ENCODE peak calls at places on chromosomes 13 and 19, in six cellular contexts. One of them, this sample, is unnamed.
A peak's percentile ranks its signal among the peaks of the same experiment; 100 is the strongest.

GRCh38 chr19:34639491-34640085 is 37.4 kb downstream of the SCGB2B2 start:
- DNase-seq in psoas muscle: no peak
- DNase-seq in fibroblast of villous mesenchyme: peak; percentile 76
- DNase-seq in right atrium auricular region: no peak
- DNase-seq in kidney epithelial cell: peak; percentile 1
- DNase-seq in AG04449: peak; percentile 10
- DNase-seq in this sample: peak; percentile 47

GRCh38 chr19:4911786-4912672 is 2.7 kb downstream of the UHRF1 start:
- DNase-seq in AG04449: peak; percentile 100
- DNase-seq in kidney epithelial cell: peak; percentile 95
- DNase-seq in psoas muscle: peak; percentile 74
- DNase-seq in right atrium auricular region: peak; percentile 80
- DNase-seq in fibroblast of villous mesenchyme: peak; percentile 99
- DNase-seq in this sample: peak; percentile 100

GRCh38 chr13:29484796-29485195 is 110.7 kb downstream of the SLC7A1 start:
- DNase-seq in right atrium auricular region: no peak
- DNase-seq in fibroblast of villous mesenchyme: no peak
- DNase-seq in psoas muscle: no peak
- DNase-seq in kidney epithelial cell: no peak
- DNase-seq in AG04449: no peak
- DNase-seq in this sample: no peak

GRCh38 chr19:12838182-12838890 is at the start of gene MAST1:
- DNase-seq in fibroblast of villous mesenchyme: peak; percentile 17
- DNase-seq in AG04449: no peak
- DNase-seq in right atrium auricular region: no peak
- DNase-seq in kidney epithelial cell: no peak
- DNase-seq in psoas muscle: peak; percentile 24
- DNase-seq in this sample: no peak

GRCh38 chr19:51320258-51320657 is 8.8 kb downstream of the IGLON5 start:
- DNase-seq in right atrium auricular region: no peak
- DNase-seq in AG04449: no peak
- DNase-seq in psoas muscle: no peak
- DNase-seq in kidney epithelial cell: no peak
- DNase-seq in fibroblast of villous mesenchyme: no peak
- DNase-seq in this sample: no peak

GRCh38 chr19:18194554-18195238 is 1.7 kb downstream of the MPV17L2 start:
- DNase-seq in psoas muscle: no peak
- DNase-seq in right atrium auricular region: no peak
- DNase-seq in AG04449: no peak
- DNase-seq in kidney epithelial cell: no peak
- DNase-seq in fibroblast of villous mesenchyme: peak; percentile 55
- DNase-seq in this sample: no peak

GRCh38 chr19:5128251-5128931 is 159.5 kb downstream of the KDM4B start:
- DNase-seq in AG04449: no peak
- DNase-seq in right atrium auricular region: peak; percentile 90
- DNase-seq in psoas muscle: peak; percentile 56
- DNase-seq in fibroblast of villous mesenchyme: peak; percentile 85
- DNase-seq in kidney epithelial cell: no peak
- DNase-seq in this sample: no peak

GRCh38 chr19:55443045-55443823 is at the start of gene SHISA7:
- DNase-seq in right atrium auricular region: no peak
- DNase-seq in kidney epithelial cell: no peak
- DNase-seq in AG04449: no peak
- DNase-seq in psoas muscle: no peak
- DNase-seq in fibroblast of villous mesenchyme: no peak
- DNase-seq in this sample: no peak

GRCh38 chr13:80436571-80437169 is 95.7 kb upstream of the SPRY2 start:
- DNase-seq in right atrium auricular region: no peak
- DNase-seq in AG04449: no peak
- DNase-seq in kidney epithelial cell: no peak
- DNase-seq in psoas muscle: no peak
- DNase-seq in fibroblast of villous mesenchyme: peak; percentile 50
- DNase-seq in this sample: no peak

GRCh38 chr13:112777637-112778406 is 88.0 kb downstream of the ATP11A start:
- DNase-seq in psoas muscle: no peak
- DNase-seq in kidney epithelial cell: no peak
- DNase-seq in fibroblast of villous mesenchyme: no peak
- DNase-seq in right atrium auricular region: peak; percentile 56
- DNase-seq in AG04449: no peak
- DNase-seq in this sample: no peak

GRCh38 chr19:14073232-14073924 is 792 bp downstream of the MISP3 start:
- DNase-seq in psoas muscle: peak; percentile 83
- DNase-seq in right atrium auricular region: peak; percentile 71
- DNase-seq in AG04449: no peak
- DNase-seq in fibroblast of villous mesenchyme: peak; percentile 78
- DNase-seq in kidney epithelial cell: no peak
- DNase-seq in this sample: peak; percentile 31

GRCh38 chr13:93758575-93758974 is 532.0 kb downstream of the GPC6 start:
- DNase-seq in fibroblast of villous mesenchyme: no peak
- DNase-seq in AG04449: no peak
- DNase-seq in kidney epithelial cell: no peak
- DNase-seq in psoas muscle: no peak
- DNase-seq in right atrium auricular region: no peak
- DNase-seq in this sample: no peak

GRCh38 chr13:21541271-21541670 is 62.7 kb downstream of the MICU2 start:
- DNase-seq in psoas muscle: no peak
- DNase-seq in kidney epithelial cell: no peak
- DNase-seq in AG04449: no peak
- DNase-seq in fibroblast of villous mesenchyme: no peak
- DNase-seq in right atrium auricular region: no peak
- DNase-seq in this sample: no peak

GRCh38 chr13:95145587-95145986 is 155.7 kb downstream of the ABCC4 start:
- DNase-seq in kidney epithelial cell: no peak
- DNase-seq in fibroblast of villous mesenchyme: no peak
- DNase-seq in right atrium auricular region: no peak
- DNase-seq in AG04449: no peak
- DNase-seq in psoas muscle: no peak
- DNase-seq in this sample: no peak

GRCh38 chr13:114043421-114044053 is 69.7 kb upstream of the C13orf46 start:
- DNase-seq in psoas muscle: peak; percentile 81
- DNase-seq in right atrium auricular region: peak; percentile 85
- DNase-seq in kidney epithelial cell: no peak
- DNase-seq in AG04449: no peak
- DNase-seq in fibroblast of villous mesenchyme: peak; percentile 100
- DNase-seq in this sample: no peak

GRCh38 chr19:13748169-13748884 is 16.0 kb upstream of the MRI1 start:
- DNase-seq in fibroblast of villous mesenchyme: peak; percentile 74
- DNase-seq in psoas muscle: no peak
- DNase-seq in AG04449: no peak
- DNase-seq in kidney epithelial cell: no peak
- DNase-seq in right atrium auricular region: peak; percentile 63
- DNase-seq in this sample: peak; percentile 16

DNA sequence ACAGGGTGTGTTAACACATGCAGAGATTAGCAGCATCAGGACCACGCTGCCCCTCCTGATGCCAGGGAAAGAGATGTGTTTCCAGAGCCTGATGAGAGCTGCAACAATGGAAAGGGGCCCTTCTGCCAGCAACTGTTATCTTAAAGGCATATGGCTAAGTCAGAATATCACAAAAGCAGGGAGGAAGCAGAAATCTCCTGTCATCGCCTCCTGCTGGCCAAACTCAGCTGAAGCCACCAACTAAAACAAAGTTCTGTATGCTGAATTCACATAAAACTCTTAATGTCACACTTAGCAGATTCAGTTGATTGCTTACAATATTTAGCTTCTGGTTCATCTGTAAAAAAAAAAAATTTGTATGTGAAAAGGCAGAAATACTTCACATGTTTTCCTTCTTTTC is 178.2 kb downstream of the GPC5 start:
- DNase-seq in right atrium auricular region: no peak
- DNase-seq in AG04449: no peak
- DNase-seq in kidney epithelial cell: no peak
- DNase-seq in psoas muscle: no peak
- DNase-seq in fibroblast of villous mesenchyme: no peak
- DNase-seq in this sample: no peak
- TF ChIP-seq CTCF in right atrium auricular region: no peak
- TF ChIP-seq CTCF in AG04449: no peak
- TF ChIP-seq CTCF in kidney epithelial cell: peak; percentile 28
- TF ChIP-seq CTCF in psoas muscle: no peak
- TF ChIP-seq CTCF in fibroblast of villous mesenchyme: no peak
- TF ChIP-seq CTCF in this sample: no peak

GRCh38 chr19:49161987-49162386 is 4.4 kb downstream of the TRPM4 start:
- DNase-seq in fibroblast of villous mesenchyme: no peak
- DNase-seq in AG04449: no peak
- DNase-seq in right atrium auricular region: no peak
- DNase-seq in psoas muscle: no peak
- DNase-seq in kidney epithelial cell: no peak
- DNase-seq in this sample: no peak
- H3K4me3 ChIP-seq in fibroblast of villous mesenchyme: no peak overlapping the region
- H3K4me3 ChIP-seq in AG04449: no peak overlapping the region
- H3K4me3 ChIP-seq in right atrium auricular region: no peak overlapping the region
- H3K4me3 ChIP-seq in psoas muscle: no peak overlapping the region
- H3K4me3 ChIP-seq in kidney epithelial cell: no peak overlapping the region
- H3K4me3 ChIP-seq in this sample: no peak overlapping the region

DNA sequence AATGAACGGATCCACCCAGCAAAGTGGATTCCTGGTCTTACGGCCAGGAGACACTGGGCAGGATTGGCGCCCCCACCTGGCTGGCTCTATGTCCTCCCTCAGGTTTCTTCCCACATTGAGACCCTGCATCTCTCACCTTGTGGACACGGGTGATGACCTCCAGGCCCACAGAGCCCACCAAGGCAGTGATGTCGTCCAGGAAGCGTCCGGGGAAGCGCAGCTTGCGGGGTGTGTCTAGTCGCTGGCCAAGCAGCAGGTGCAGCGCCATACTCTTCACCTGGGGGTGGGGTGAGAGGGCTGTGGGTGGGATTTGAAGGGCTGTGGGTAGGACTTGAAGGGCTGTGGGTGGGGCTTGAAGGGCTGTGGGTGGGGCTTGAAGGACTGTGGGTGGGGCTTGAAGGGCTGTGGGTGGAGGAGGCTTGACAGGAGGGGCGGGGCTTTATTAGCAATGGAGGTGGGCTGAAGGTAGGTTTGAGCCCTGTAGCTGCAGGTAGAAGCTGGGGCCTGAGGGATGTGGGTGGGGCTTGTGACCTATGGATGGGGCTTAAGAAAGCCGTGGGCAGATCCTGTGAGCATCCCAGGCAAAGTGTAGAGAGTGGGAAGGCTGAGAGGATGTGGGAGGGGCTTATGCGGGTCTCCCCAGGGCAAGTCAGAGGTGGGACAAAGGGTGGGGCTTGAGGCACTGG is 12.1 kb upstream of the ANGPTL8 start:
- DNase-seq in AG04449: no peak
- DNase-seq in psoas muscle: no peak
- DNase-seq in fibroblast of villous mesenchyme: no peak
- DNase-seq in kidney epithelial cell: no peak
- DNase-seq in right atrium auricular region: no peak
- DNase-seq in this sample: no peak
- TF ChIP-seq CTCF in AG04449: no peak
- TF ChIP-seq CTCF in psoas muscle: no peak
- TF ChIP-seq CTCF in fibroblast of villous mesenchyme: peak; percentile 4
- TF ChIP-seq CTCF in kidney epithelial cell: peak; percentile 24
- TF ChIP-seq CTCF in right atrium auricular region: no peak
- TF ChIP-seq CTCF in this sample: no peak

GRCh38 chr13:32253911-32254399 is 61.2 kb downstream of the ZAR1L start:
- DNase-seq in psoas muscle: no peak
- DNase-seq in right atrium auricular region: no peak
- DNase-seq in AG04449: no peak
- DNase-seq in kidney epithelial cell: no peak
- DNase-seq in fibroblast of villous mesenchyme: no peak
- DNase-seq in this sample: no peak
- H3K4me3 ChIP-seq in psoas muscle: peak overlapping the region; percentile 58
- H3K4me3 ChIP-seq in right atrium auricular region: peak overlapping the region; percentile 11
- H3K4me3 ChIP-seq in AG04449: no peak overlapping the region
- H3K4me3 ChIP-seq in kidney epithelial cell: no peak overlapping the region
- H3K4me3 ChIP-seq in fibroblast of villous mesenchyme: no peak overlapping the region
- H3K4me3 ChIP-seq in this sample: no peak overlapping the region

GRCh38 chr19:29890392-29890791 is 51.6 kb upstream of the URI1 start:
- DNase-seq in right atrium auricular region: no peak
- DNase-seq in AG04449: no peak
- DNase-seq in fibroblast of villous mesenchyme: no peak
- DNase-seq in kidney epithelial cell: no peak
- DNase-seq in psoas muscle: no peak
- DNase-seq in this sample: no peak

GRCh38 chr19:29884466-29884865 is 57.6 kb upstream of the URI1 start:
- DNase-seq in fibroblast of villous mesenchyme: no peak
- DNase-seq in psoas muscle: no peak
- DNase-seq in kidney epithelial cell: no peak
- DNase-seq in right atrium auricular region: no peak
- DNase-seq in AG04449: no peak
- DNase-seq in this sample: no peak

GRCh38 chr19:29886535-29886934 is 55.5 kb upstream of the URI1 start:
- DNase-seq in kidney epithelial cell: no peak
- DNase-seq in AG04449: no peak
- DNase-seq in right atrium auricular region: no peak
- DNase-seq in psoas muscle: no peak
- DNase-seq in fibroblast of villous mesenchyme: no peak
- DNase-seq in this sample: no peak

GRCh38 chr19:29889702-29890101 is 52.3 kb upstream of the URI1 start:
- DNase-seq in fibroblast of villous mesenchyme: no peak
- DNase-seq in kidney epithelial cell: no peak
- DNase-seq in right atrium auricular region: no peak
- DNase-seq in psoas muscle: no peak
- DNase-seq in AG04449: no peak
- DNase-seq in this sample: no peak

DNA sequence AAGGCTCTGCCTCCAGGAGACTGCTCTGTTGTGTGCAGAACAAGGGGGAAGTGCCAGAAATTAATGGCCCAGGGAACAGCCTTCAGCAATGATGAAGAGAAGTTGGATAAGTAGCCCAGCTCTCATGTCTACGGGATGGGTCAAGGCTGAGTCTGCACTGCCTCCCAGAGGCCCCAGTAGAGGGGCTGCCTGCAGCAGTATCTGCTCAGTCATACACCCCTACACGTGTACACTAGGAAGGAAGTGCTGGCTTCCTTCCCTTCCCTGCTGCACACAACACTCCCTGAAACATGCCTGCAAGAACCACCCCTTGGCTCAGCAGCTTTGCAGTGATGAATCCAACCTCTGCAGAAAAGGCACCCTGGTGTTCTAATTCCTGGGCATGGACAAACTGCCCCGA is 54.5 kb upstream of the URI1 start:
- DNase-seq in right atrium auricular region: no peak
- DNase-seq in AG04449: no peak
- DNase-seq in kidney epithelial cell: no peak
- DNase-seq in psoas muscle: no peak
- DNase-seq in fibroblast of villous mesenchyme: no peak
- DNase-seq in this sample: no peak
- TF ChIP-seq CTCF in right atrium auricular region: no peak
- TF ChIP-seq CTCF in AG04449: no peak
- TF ChIP-seq CTCF in kidney epithelial cell: no peak
- TF ChIP-seq CTCF in psoas muscle: peak; percentile 14
- TF ChIP-seq CTCF in fibroblast of villous mesenchyme: no peak
- TF ChIP-seq CTCF in this sample: peak; percentile 14

DNA sequence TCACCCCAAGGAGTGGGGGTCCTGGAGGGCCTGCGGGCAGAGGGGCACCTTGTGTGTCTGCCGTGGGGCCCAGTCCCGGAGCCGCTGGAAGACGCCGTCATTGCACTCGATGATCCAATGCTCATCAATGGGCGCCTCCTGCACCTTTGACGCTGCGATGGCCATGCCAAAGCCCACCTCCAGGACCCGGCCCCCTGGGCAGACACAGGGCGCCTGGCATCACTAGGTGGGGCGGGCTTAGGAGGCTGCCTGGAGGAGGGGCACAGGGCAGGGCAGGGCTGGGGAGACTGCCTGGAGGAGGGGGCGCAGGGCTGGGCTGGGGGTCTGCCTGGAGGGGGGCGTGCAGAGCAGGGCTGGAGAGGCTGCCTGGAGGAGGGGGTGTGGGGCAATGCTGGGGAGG is 1.6 kb downstream of the GAMT start:
- DNase-seq in psoas muscle: no peak
- DNase-seq in AG04449: no peak
- DNase-seq in kidney epithelial cell: no peak
- DNase-seq in right atrium auricular region: no peak
- DNase-seq in fibroblast of villous mesenchyme: no peak
- DNase-seq in this sample: no peak
- H3K4me3 ChIP-seq in psoas muscle: no peak overlapping the region
- H3K4me3 ChIP-seq in AG04449: no peak overlapping the region
- H3K4me3 ChIP-seq in kidney epithelial cell: no peak overlapping the region
- H3K4me3 ChIP-seq in right atrium auricular region: no peak overlapping the region
- H3K4me3 ChIP-seq in fibroblast of villous mesenchyme: no peak overlapping the region
- H3K4me3 ChIP-seq in this sample: no peak overlapping the region